ENCODE peak calls at places on chromosomes 13 and 19, in eight cellular contexts. One of them, this sample, is unnamed.

GRCh38 chr13:37769078-37769477 is 100.5 kb downstream of the TRPC4 start:
- DNase-seq in brain microvascular endothelial cell: no peak
- DNase-seq in endodermal cell: no peak
- DNase-seq in BJ: no peak
- DNase-seq in dorsolateral prefrontal cortex: no peak
- DNase-seq in CD4-positive, alpha-beta T cell: no peak
- DNase-seq in glutamatergic neuron: no peak
- DNase-seq in stimulated activated CD4-positive, alpha-beta T cell treated with anti-CD3 and anti-CD28 coated beads, Interleukin-15, amount 100 ng/mL, for 1 hour: no peak
- DNase-seq in this sample: no peak

GRCh38 chr13:98504371-98504963 is 72.4 kb downstream of the STK24 start:
- DNase-seq in brain microvascular endothelial cell: no peak
- DNase-seq in endodermal cell: no peak
- DNase-seq in BJ: no peak
- DNase-seq in dorsolateral prefrontal cortex: no peak
- DNase-seq in CD4-positive, alpha-beta T cell: no peak
- DNase-seq in glutamatergic neuron: no peak
- DNase-seq in stimulated activated CD4-positive, alpha-beta T cell treated with anti-CD3 and anti-CD28 coated beads, Interleukin-15, amount 100 ng/mL, for 1 hour: no peak
- DNase-seq in this sample: no peak

GRCh38 chr13:102699419-102699961 is 4.6 kb upstream of the METTL21C start:
- DNase-seq in brain microvascular endothelial cell: no peak
- DNase-seq in endodermal cell: no peak
- DNase-seq in BJ: no peak
- DNase-seq in dorsolateral prefrontal cortex: no peak
- DNase-seq in CD4-positive, alpha-beta T cell: no peak
- DNase-seq in glutamatergic neuron: peak
- DNase-seq in stimulated activated CD4-positive, alpha-beta T cell treated with anti-CD3 and anti-CD28 coated beads, Interleukin-15, amount 100 ng/mL, for 1 hour: no peak
- DNase-seq in this sample: no peak

GRCh38 chr13:72186730-72187422 is 319.9 kb upstream of the DACH1 start:
- DNase-seq in brain microvascular endothelial cell: no peak
- DNase-seq in endodermal cell: no peak
- DNase-seq in BJ: no peak
- DNase-seq in dorsolateral prefrontal cortex: no peak
- DNase-seq in CD4-positive, alpha-beta T cell: no peak
- DNase-seq in glutamatergic neuron: no peak
- DNase-seq in stimulated activated CD4-positive, alpha-beta T cell treated with anti-CD3 and anti-CD28 coated beads, Interleukin-15, amount 100 ng/mL, for 1 hour: no peak
- DNase-seq in this sample: no peak

GRCh38 chr19:3054972-3055740 is 7.1 kb downstream of the TLE5 start:
- DNase-seq in brain microvascular endothelial cell: no peak
- DNase-seq in endodermal cell: no peak
- DNase-seq in BJ: no peak
- DNase-seq in dorsolateral prefrontal cortex: no peak
- DNase-seq in CD4-positive, alpha-beta T cell: no peak
- DNase-seq in glutamatergic neuron: no peak
- DNase-seq in stimulated activated CD4-positive, alpha-beta T cell treated with anti-CD3 and anti-CD28 coated beads, Interleukin-15, amount 100 ng/mL, for 1 hour: no peak
- DNase-seq in this sample: peak

GRCh38 chr13:20988909-20989735 is 72.3 kb downstream of the LATS2 start:
- DNase-seq in brain microvascular endothelial cell: no peak
- DNase-seq in endodermal cell: no peak
- DNase-seq in BJ: no peak
- DNase-seq in dorsolateral prefrontal cortex: no peak
- DNase-seq in CD4-positive, alpha-beta T cell: no peak
- DNase-seq in glutamatergic neuron: no peak
- DNase-seq in stimulated activated CD4-positive, alpha-beta T cell treated with anti-CD3 and anti-CD28 coated beads, Interleukin-15, amount 100 ng/mL, for 1 hour: no peak
- DNase-seq in this sample: no peak

GRCh38 chr13:22161871-22162270 is 491.0 kb downstream of the FGF9 start:
- DNase-seq in brain microvascular endothelial cell: no peak
- DNase-seq in endodermal cell: no peak
- DNase-seq in BJ: no peak
- DNase-seq in dorsolateral prefrontal cortex: no peak
- DNase-seq in CD4-positive, alpha-beta T cell: no peak
- DNase-seq in glutamatergic neuron: no peak
- DNase-seq in stimulated activated CD4-positive, alpha-beta T cell treated with anti-CD3 and anti-CD28 coated beads, Interleukin-15, amount 100 ng/mL, for 1 hour: no peak
- DNase-seq in this sample: no peak

GRCh38 chr13:30456290-30456689 is 9.4 kb downstream of the HMGB1 start:
- DNase-seq in brain microvascular endothelial cell: no peak
- DNase-seq in endodermal cell: no peak
- DNase-seq in BJ: no peak
- DNase-seq in dorsolateral prefrontal cortex: no peak
- DNase-seq in CD4-positive, alpha-beta T cell: no peak
- DNase-seq in glutamatergic neuron: no peak
- DNase-seq in stimulated activated CD4-positive, alpha-beta T cell treated with anti-CD3 and anti-CD28 coated beads, Interleukin-15, amount 100 ng/mL, for 1 hour: no peak
- DNase-seq in this sample: no peak

GRCh38 chr13:57418067-57418677 is 213.4 kb upstream of the PCDH17 start:
- DNase-seq in brain microvascular endothelial cell: no peak
- DNase-seq in endodermal cell: no peak
- DNase-seq in BJ: no peak
- DNase-seq in dorsolateral prefrontal cortex: no peak
- DNase-seq in CD4-positive, alpha-beta T cell: no peak
- DNase-seq in glutamatergic neuron: no peak
- DNase-seq in stimulated activated CD4-positive, alpha-beta T cell treated with anti-CD3 and anti-CD28 coated beads, Interleukin-15, amount 100 ng/mL, for 1 hour: no peak
- DNase-seq in this sample: no peak

GRCh38 chr19:19098703-19099632 is 35.2 kb downstream of the SLC25A42 start:
- DNase-seq in brain microvascular endothelial cell: no peak
- DNase-seq in endodermal cell: no peak
- DNase-seq in BJ: no peak
- DNase-seq in dorsolateral prefrontal cortex: no peak
- DNase-seq in CD4-positive, alpha-beta T cell: no peak
- DNase-seq in glutamatergic neuron: no peak
- DNase-seq in stimulated activated CD4-positive, alpha-beta T cell treated with anti-CD3 and anti-CD28 coated beads, Interleukin-15, amount 100 ng/mL, for 1 hour: no peak
- DNase-seq in this sample: no peak

GRCh38 chr13:28576037-28576436 is 81.1 kb upstream of the FLT1 start:
- DNase-seq in brain microvascular endothelial cell: no peak
- DNase-seq in endodermal cell: no peak
- DNase-seq in BJ: no peak
- DNase-seq in dorsolateral prefrontal cortex: no peak
- DNase-seq in CD4-positive, alpha-beta T cell: no peak
- DNase-seq in glutamatergic neuron: no peak
- DNase-seq in stimulated activated CD4-positive, alpha-beta T cell treated with anti-CD3 and anti-CD28 coated beads, Interleukin-15, amount 100 ng/mL, for 1 hour: no peak
- DNase-seq in this sample: no peak

GRCh38 chr13:43301341-43301969 is 278.1 kb downstream of the DNAJC15 start:
- DNase-seq in brain microvascular endothelial cell: no peak
- DNase-seq in endodermal cell: no peak
- DNase-seq in BJ: no peak
- DNase-seq in dorsolateral prefrontal cortex: no peak
- DNase-seq in CD4-positive, alpha-beta T cell: no peak
- DNase-seq in glutamatergic neuron: no peak
- DNase-seq in stimulated activated CD4-positive, alpha-beta T cell treated with anti-CD3 and anti-CD28 coated beads, Interleukin-15, amount 100 ng/mL, for 1 hour: no peak
- DNase-seq in this sample: peak

GRCh38 chr19:10747674-10748073 is 29.8 kb downstream of the DNM2 start:
- DNase-seq in brain microvascular endothelial cell: no peak
- DNase-seq in endodermal cell: no peak
- DNase-seq in BJ: no peak
- DNase-seq in dorsolateral prefrontal cortex: no peak
- DNase-seq in CD4-positive, alpha-beta T cell: no peak
- DNase-seq in glutamatergic neuron: no peak
- DNase-seq in stimulated activated CD4-positive, alpha-beta T cell treated with anti-CD3 and anti-CD28 coated beads, Interleukin-15, amount 100 ng/mL, for 1 hour: no peak
- DNase-seq in this sample: no peak

This sample was measured in astrocyte.